ENCODE peak calls at places on chromosomes 4 and X, in six cellular contexts. C is pancreas; Q is stimulated activated CD4-positive, alpha-beta T cell treated with anti-CD3 and anti-CD28 coated beads, Interleukin-15, amount 100 ng/mL, for 24 hours; S is NT2/D1; B is stimulated activated CD8-positive, alpha-beta memory T cell treated with anti-CD3 and anti-CD28 coated beads, Interleukin-7, amount 100 ng/mL, for 24 hours; U is AG09319. T is an unnamed sample.

GRCh38 chrX:70613295-70613694 is 168.7 kb downstream of the DLG3 start:
- DNase-seq in Q (no peak), B (no peak), S (no peak), C (no peak), U (no peak), T (no peak)

GRCh38 chr4:38488891-38489861 is 174.8 kb upstream of the KLF3 start:
- DNase-seq in B (no peak), U (no peak), C (no peak), Q (no peak), S (no peak), T (no peak)

GRCh38 chrX:134181261-134181660 is 55.7 kb upstream of the CCDC160 start:
- DNase-seq in Q (no peak), C (no peak), B (no peak), S (peak), U (no peak), T (no peak)

GRCh38 chr4:7055111-7055989 is 12.2 kb downstream of the TADA2B start:
- DNase-seq in Q (no peak), C (no peak), S (no peak), B (no peak), U (no peak), T (no peak)

GRCh38 chr4:15410750-15411149 is 17.1 kb upstream of the C1QTNF7 start:
- DNase-seq in S (no peak), B (no peak), C (no peak), Q (peak), U (no peak), T (no peak)

GRCh38 chr4:34422472-34422871 is 1821.8 kb downstream of the ARAP2 start:
- DNase-seq in U (no peak), C (no peak), S (no peak), Q (no peak), B (no peak), T (no peak)

GRCh38 chr4:4606321-4606720 is 64.5 kb upstream of the STX18 start:
- DNase-seq in Q (no peak), C (no peak), B (no peak), U (no peak), S (no peak), T (no peak)

GRCh38 chrX:77519765-77520164 is 72.6 kb downstream of the FGF16 start:
- DNase-seq in Q (no peak), S (no peak), C (no peak), B (no peak), U (no peak), T (no peak)

GRCh38 chr4:2621419-2621818 is 85.0 kb downstream of the FAM193A start:
- DNase-seq in S (no peak), U (no peak), B (no peak), Q (no peak), C (no peak), T (no peak)

GRCh38 chrX:34341258-34341657 is 209.1 kb upstream of the FAM47A start:
- DNase-seq in C (no peak), Q (no peak), B (no peak), S (no peak), U (no peak), T (no peak)

GRCh38 chr4:158130204-158130603 is 42.6 kb downstream of the GASK1B start:
- DNase-seq in S (no peak), U (no peak), C (no peak), Q (no peak), B (no peak), T (no peak)

GRCh38 chr4:185142911-185143595 is at the start of gene SLC25A4:
- DNase-seq in Q (peak), U (peak), B (peak), S (peak), C (peak), T (peak)

GRCh38 chr4:72076562-72076961 is 44.8 kb downstream of the NPFFR2 start:
- DNase-seq in Q (no peak), B (no peak), U (no peak), C (no peak), S (no peak), T (no peak)

GRCh38 chr4:8071741-8072140 is 86.9 kb downstream of the ABLIM2 start:
- DNase-seq in U (no peak), C (no peak), Q (no peak), B (no peak), S (no peak), T (no peak)

GRCh38 chr4:18039113-18039512 is 17.6 kb upstream of the LCORL start:
- DNase-seq in U (no peak), B (no peak), C (no peak), Q (no peak), S (no peak), T (no peak)

GRCh38 chr4:20313237-20314030 is 61.7 kb downstream of the SLIT2 start:
- DNase-seq in S (peak), C (no peak), U (no peak), Q (peak), B (no peak), T (no peak)

GRCh38 chr4:184112006-184112550 is 105.6 kb downstream of the ENPP6 start:
- DNase-seq in Q (no peak), C (no peak), S (no peak), U (no peak), B (no peak), T (no peak)

GRCh38 chrX:131987252-131987651 is 35.9 kb upstream of the STK26 start:
- DNase-seq in C (no peak), S (no peak), U (no peak), B (no peak), Q (no peak), T (no peak)

T was measured in stomach.